ENCODE peak calls at places on chromosomes 4 and X, in four cellular contexts. R, B, L and V are unnamed samples.

GRCh38 chr4:25702848-25703247 is 47.2 kb downstream of the SLC34A2 start:
- DNase-seq in B (no peak), L (no peak), R (no peak), V (no peak)

GRCh38 chr4:61522312-61522711 is 322.2 kb downstream of the ADGRL3 start:
- DNase-seq in B (no peak), L (no peak), R (no peak), V (no peak)

GRCh38 chrX:77276742-77277141 is 170.4 kb upstream of the FGF16 start:
- DNase-seq in B (no peak), L (no peak), R (no peak), V (no peak)

GRCh38 chrX:44234116-44234515 is 109.4 kb downstream of the EFHC2 start:
- DNase-seq in R (no peak), L (no peak), B (no peak), V (no peak)

GRCh38 chrX:85993539-85994197 is 53.7 kb downstream of the CHM start:
- DNase-seq in B (no peak), R (no peak), L (no peak), V (no peak)

GRCh38 chrX:128897611-128898010 is 625.7 kb downstream of the SMARCA1 start:
- DNase-seq in L (no peak), R (no peak), B (no peak), V (no peak)

GRCh38 chr4:139903845-139904244 is 238.2 kb downstream of the MGST2 start:
- DNase-seq in L (no peak), B (no peak), R (no peak), V (no peak)

GRCh38 chrX:49204709-49205108 is 4.7 kb upstream of the SYP start:
- DNase-seq in L (no peak), B (no peak), R (no peak), V (no peak)

GRCh38 chrX:15471016-15471415 is 22.1 kb downstream of the PIR start:
- DNase-seq in B (peak), L (peak), R (peak), V (peak)

GRCh38 chr4:8503801-8504200 is 63.2 kb downstream of the TRMT44 start:
- DNase-seq in L (no peak), R (no peak), B (no peak), V (no peak)

GRCh38 chr4:150518559-150518958 is 63.4 kb upstream of the MAB21L2 start:
- DNase-seq in L (no peak), R (no peak), B (peak), V (no peak)

GRCh38 chr4:143185253-143186107 is 763 bp downstream of the USP38 start:
- DNase-seq in R (peak), B (no peak), L (peak), V (no peak)

GRCh38 chr4:26321326-26322276 is 787 bp downstream of the RBPJ start:
- DNase-seq in R (peak), B (peak), L (peak), V (no peak)

GRCh38 chr4:36322921-36323354 is 41.5 kb downstream of the DTHD1 start:
- DNase-seq in R (no peak), B (no peak), L (no peak), V (peak)

GRCh38 chr4:84977409-84977808 is 10.9 kb upstream of the WDFY3 start:
- DNase-seq in B (no peak), L (no peak), R (no peak), V (no peak)

GRCh38 chrX:53186363-53186762 is 38.6 kb downstream of the KDM5C start:
- DNase-seq in R (no peak), L (no peak), B (no peak), V (no peak)

GRCh38 chr4:125389713-125390112 is 75.0 kb downstream of the FAT4 start:
- DNase-seq in L (no peak), B (no peak), R (no peak), V (no peak)

GRCh38 chr4:46999584-46999983 is 6.2 kb upstream of the GABRA4 start:
- DNase-seq in R (no peak), B (no peak), L (no peak), V (no peak)

GRCh38 chr4:88138561-88138960 is 19.9 kb downstream of the ABCG2 start:
- DNase-seq in B (no peak), L (no peak), R (no peak), V (no peak)

GRCh38 chr4:42655248-42655647 is 1.7 kb downstream of the ATP8A1 start:
- DNase-seq in B (no peak), R (no peak), L (no peak), V (no peak)

GRCh38 chr4:175716956-175717355 is 95.1 kb downstream of the GPM6A start:
- DNase-seq in B (no peak), R (no peak), L (no peak), V (no peak)

GRCh38 chr4:9898596-9899345 is 117.3 kb downstream of the DRD5 start:
- DNase-seq in R (peak), L (peak), B (peak), V (no peak)

GRCh38 chr4:85610450-85610849 is 135.5 kb downstream of the ARHGAP24 start:
- DNase-seq in L (no peak), R (no peak), B (no peak), V (peak)

GRCh38 chr4:108933046-108933445 is 170.2 kb upstream of the ETNPPL start:
- DNase-seq in L (no peak), B (no peak), R (no peak), V (no peak)

GRCh38 chr4:152045781-152046571 is 285.2 kb upstream of the GATB start:
- DNase-seq in L (peak), B (peak), R (peak), V (no peak)

GRCh38 chrX:45743081-45743533 is 542.4 kb upstream of the DIPK2B start:
- DNase-seq in L (peak), R (peak), B (peak), V (no peak)

GRCh38 chr4:74838746-74839370 is 44.5 kb upstream of the BTC start:
- DNase-seq in R (no peak), B (no peak), L (no peak), V (no peak)

GRCh38 chr4:183905081-183905592 is at the start of gene STOX2:
- DNase-seq in L (no peak), R (peak), B (peak), V (no peak)

GRCh38 chr4:167903291-167903721 is 189.0 kb upstream of the ANXA10 start:
- DNase-seq in B (peak), R (no peak), L (no peak), V (no peak)

GRCh38 chrX:1380672-1381233 is 11.2 kb downstream of the SLC25A6 start:
- DNase-seq in B (no peak), R (no peak), L (no peak), V (no peak)

GRCh38 chr4:168421671-168422070 is 58.6 kb downstream of the DDX60L start:
- DNase-seq in B (no peak), L (peak), R (no peak), V (no peak)

GRCh38 chrX:42746606-42747005 is 31.4 kb downstream of the PPP1R2C start:
- DNase-seq in B (no peak), R (no peak), L (no peak), V (no peak)

GRCh38 chrX:17226736-17227135 is 148.3 kb upstream of the NHS start:
- DNase-seq in L (no peak), R (no peak), B (no peak), V (no peak)

GRCh38 chrX:20362268-20363002 is 95.7 kb upstream of the RPS6KA3 start:
- DNase-seq in L (peak), R (peak), B (peak), V (no peak)

GRCh38 chr4:156594619-156595018 is 377.0 kb downstream of the PDGFC start:
- DNase-seq in L (no peak), B (no peak), R (no peak), V (no peak)

GRCh38 chr4:93760284-93760683 is 68.3 kb upstream of the ATOH1 start:
- DNase-seq in R (no peak), L (no peak), B (no peak), V (no peak)

GRCh38 chr4:183097251-183098079 is 1.6 kb upstream of the WWC2 start:
- DNase-seq in L (no peak), B (no peak), R (no peak), V (no peak)

GRCh38 chr4:187995322-187996207 is at the start of gene ZFP42:
- DNase-seq in B (no peak), R (no peak), L (no peak), V (no peak)

GRCh38 chrX:2829066-2829430 is 318 bp downstream of the GYG2 start:
- DNase-seq in L (no peak), R (no peak), B (no peak), V (no peak)

GRCh38 chr4:88991746-88992145 is 65.2 kb downstream of the FAM13A start:
- DNase-seq in L (no peak), R (no peak), B (no peak), V (no peak)

DNA sequence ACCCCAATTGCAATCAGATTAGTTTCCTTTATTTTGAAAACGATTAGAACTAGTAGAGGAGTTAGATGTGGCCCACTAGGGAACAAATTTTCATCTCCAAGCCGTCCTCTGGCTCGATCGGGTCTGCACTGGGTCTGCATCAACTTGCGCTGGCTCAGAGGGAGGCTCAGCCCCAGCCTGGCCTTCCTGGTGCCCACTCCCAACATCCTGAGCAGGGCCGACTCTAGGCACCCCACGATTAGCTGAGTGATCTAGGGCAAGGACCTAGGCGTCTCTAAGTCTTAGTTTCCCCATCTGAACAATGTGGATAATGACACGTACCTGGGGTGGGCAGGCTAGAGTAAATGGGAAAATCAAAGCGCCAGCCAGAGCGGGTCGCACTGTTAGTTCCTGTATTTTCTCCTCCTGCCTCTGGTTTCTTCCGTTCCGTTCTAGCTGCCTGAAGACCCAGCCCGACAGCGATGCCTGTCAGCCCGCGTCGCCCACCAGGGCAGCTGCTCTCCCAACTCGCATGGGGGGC is 7.7 kb upstream of the HAND2 start:
- DNase-seq in B (no peak), L (no peak), R (no peak), V (no peak)
- TF ChIP-seq HDAC2 in B (no peak), L (no peak), R (no peak), V (no peak)

GRCh38 chr4:35300996-35301774 is 943.1 kb downstream of the ARAP2 start:
- DNase-seq in L (no peak), R (no peak), B (no peak), V (no peak)
- TF ChIP-seq JUNB in L (no peak), R (no peak), B (no peak), V (no peak)

GRCh38 chr4:174156239-174156826 is 127.1 kb downstream of the FBXO8 start:
- DNase-seq in L (peak), B (peak), R (peak), V (peak)
- TF ChIP-seq HDAC2 in L (no peak), B (no peak), R (no peak), V (no peak)

DNA sequence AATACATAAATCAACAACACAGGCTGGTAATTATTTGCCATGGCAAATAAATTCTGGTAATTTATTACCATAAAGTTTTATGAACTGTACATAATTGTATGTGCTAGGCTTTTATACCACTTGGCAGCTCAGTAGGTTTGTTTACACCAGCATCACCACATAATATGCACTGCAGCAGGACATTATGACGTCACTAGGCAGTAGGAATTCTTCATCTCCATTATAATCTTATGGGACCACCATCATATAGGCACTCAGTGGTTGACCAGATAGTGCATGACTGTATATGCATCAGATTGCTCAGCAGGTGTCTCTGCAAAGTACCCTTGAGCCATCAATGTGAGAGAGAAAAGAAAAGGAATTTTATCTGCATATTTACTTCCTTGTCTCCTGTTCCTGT is 295.4 kb downstream of the CFAP47 start:
- DNase-seq in R (no peak), B (no peak), L (no peak), V (no peak)
- TF ChIP-seq JUNB in R (no peak), B (no peak), L (no peak), V (no peak)